ENCODE peak calls at places on chromosomes 7 and 10, in seven cellular contexts. V is T-cell; P is activated CD4-positive, CD25-positive, alpha-beta regulatory T cell treated with anti-CD3 and anti-CD28 coated beads, Interleukin-2, amount 50 U/mL, for 72 hours; L is Calu3; H is naive B cell; E is M059J; X is naive thymus-derived CD4-positive, alpha-beta T cell. C is an unnamed sample.

GRCh38 chr7:130930260-130930659 is 196.3 kb upstream of the KLF14 start:
- DNase-seq in V (no peak), P (no peak), L (no peak), H (peak; percentile 51), E (no peak), X (peak; percentile 44), C (peak; percentile 38)

GRCh38 chr7:150378115-150378852 is 846 bp upstream of the ZNF775 start:
- DNase-seq in V (peak; percentile 53), P (no peak), L (peak; percentile 76), H (no peak), E (peak; percentile 94), X (peak; percentile 41), C (peak; percentile 13)

GRCh38 chr10:71090330-71090729 is 122.0 kb upstream of the UNC5B start:
- DNase-seq in V (no peak), P (peak; percentile 6), L (no peak), H (no peak), E (no peak), X (no peak), C (no peak)

GRCh38 chr10:11936389-11937152 is 106.0 kb downstream of the UPF2 start:
- DNase-seq in V (no peak), P (no peak), L (no peak), H (no peak), E (no peak), X (no peak), C (no peak)

GRCh38 chr7:70838292-70838907 is 293.5 kb upstream of the GALNT17 start:
- DNase-seq in V (no peak), P (no peak), L (no peak), H (no peak), E (no peak), X (no peak), C (no peak)

GRCh38 chr7:70426249-70426880 is 705.6 kb upstream of the GALNT17 start:
- DNase-seq in V (no peak), P (no peak), L (no peak), H (no peak), E (no peak), X (no peak), C (no peak)

GRCh38 chr7:98286093-98286525 is 4.6 kb downstream of the BRI3 start:
- DNase-seq in V (no peak), P (no peak), L (peak; percentile 45), H (no peak), E (peak; percentile 81), X (no peak), C (no peak)

GRCh38 chr10:96165726-96166125 is 35.6 kb downstream of the ZNF518A start:
- DNase-seq in V (no peak), P (no peak), L (no peak), H (no peak), E (no peak), X (no peak), C (no peak)

GRCh38 chr7:71429116-71429515 is 297.2 kb downstream of the GALNT17 start:
- DNase-seq in V (no peak), P (no peak), L (no peak), H (no peak), E (no peak), X (no peak), C (no peak)

GRCh38 chr10:7202804-7203203 is 208.0 kb downstream of the SFMBT2 start:
- DNase-seq in V (no peak), P (no peak), L (no peak), H (no peak), E (no peak), X (no peak), C (no peak)

GRCh38 chr7:112162161-112163020 is 43.8 kb downstream of the DOCK4 start:
- DNase-seq in V (no peak), P (no peak), L (peak; percentile 11), H (no peak), E (peak; percentile 95), X (no peak), C (no peak)

GRCh38 chr10:50373821-50374501 is 122.6 kb upstream of the ASAH2 start:
- DNase-seq in V (no peak), P (no peak), L (no peak), H (no peak), E (no peak), X (no peak), C (no peak)

GRCh38 chr10:49012603-49013002 is 73.0 kb upstream of the LRRC18 start:
- DNase-seq in V (no peak), P (no peak), L (no peak), H (no peak), E (no peak), X (no peak), C (no peak)

GRCh38 chr7:130112662-130113425 is 42.5 kb downstream of the KLHDC10 start:
- DNase-seq in V (no peak), P (no peak), L (no peak), H (no peak), E (no peak), X (no peak), C (no peak)

GRCh38 chr10:120012566-120012965 is 120.0 kb downstream of the SEC23IP start:
- DNase-seq in V (no peak), P (no peak), L (peak; percentile 1), H (no peak), E (peak; percentile 90), X (no peak), C (no peak)

GRCh38 chr10:19738440-19738839 is 77.8 kb upstream of the PLXDC2 start:
- DNase-seq in V (no peak), P (no peak), L (no peak), H (no peak), E (no peak), X (no peak), C (no peak)

GRCh38 chr10:130167193-130167592 is 31.0 kb downstream of the GLRX3 start:
- DNase-seq in V (no peak), P (no peak), L (no peak), H (no peak), E (no peak), X (no peak), C (no peak)

GRCh38 chr10:25651534-25651933 is 282.5 kb upstream of the MYO3A start:
- DNase-seq in V (no peak), P (no peak), L (no peak), H (no peak), E (no peak), X (no peak), C (no peak)

GRCh38 chr10:24331457-24331856 is 122.5 kb downstream of the KIAA1217 start:
- DNase-seq in V (no peak), P (no peak), L (peak; percentile 76), H (no peak), E (peak; percentile 32), X (no peak), C (no peak)

GRCh38 chr10:122181055-122181732 is 89.9 kb upstream of the BTBD16 start:
- DNase-seq in V (no peak), P (no peak), L (no peak), H (no peak), E (peak; percentile 51), X (no peak), C (no peak)

GRCh38 chr10:123295644-123296043 is 141.4 kb downstream of the BUB3 start:
- DNase-seq in V (no peak), P (no peak), L (no peak), H (no peak), E (no peak), X (no peak), C (no peak)

GRCh38 chr10:117929321-117930067 is 117.2 kb downstream of the RAB11FIP2 start:
- DNase-seq in V (no peak), P (no peak), L (no peak), H (no peak), E (no peak), X (no peak), C (no peak)

GRCh38 chr10:74753295-74754211 is 72.8 kb upstream of the KAT6B start:
- DNase-seq in V (no peak), P (no peak), L (no peak), H (no peak), E (peak; percentile 11), X (no peak), C (no peak)

GRCh38 chr10:93068411-93069244 is 5.1 kb upstream of the CYP26A1 start:
- DNase-seq in V (no peak), P (no peak), L (no peak), H (no peak), E (no peak), X (no peak), C (no peak)

GRCh38 chr10:12179616-12180015 is 16.1 kb downstream of the NUDT5 start:
- DNase-seq in V (no peak), P (no peak), L (no peak), H (no peak), E (no peak), X (no peak), C (no peak)

GRCh38 chr7:131786204-131786603 is 229.8 kb upstream of the PODXL start:
- DNase-seq in V (no peak), P (no peak), L (no peak), H (no peak), E (peak; percentile 7), X (no peak), C (no peak)

GRCh38 chr7:104908636-104909035 is 105.4 kb upstream of the KMT2E start:
- DNase-seq in V (no peak), P (no peak), L (no peak), H (no peak), E (no peak), X (no peak), C (no peak)